ENCODE peak calls at places on chromosomes 5 and 9, in four cellular contexts. P is ACHN, N is HEK293T, M is NAMALWA. I is an unnamed sample.

GRCh38 chr5:113336975-113337374 is 97.8 kb downstream of the TSSK1B start:
- DNase-seq in P (peak), N (peak), M (peak), I (peak)

GRCh38 chr9:37529111-37529510 is 43.4 kb downstream of the POLR1E start:
- DNase-seq in P (no peak), N (no peak), M (no peak), I (no peak)

GRCh38 chr9:89676281-89676680 is 71.5 kb downstream of the GADD45G start:
- DNase-seq in P (no peak), N (no peak), M (no peak), I (no peak)

GRCh38 chr5:149114403-149115312 is 26.6 kb upstream of the ABLIM3 start:
- DNase-seq in P (peak), N (peak), M (peak), I (peak)

GRCh38 chr5:79235222-79235577 is 731 bp upstream of the JMY start:
- DNase-seq in P (peak), N (no peak), M (peak), I (peak)

GRCh38 chr5:54659651-54660050 is 142.1 kb downstream of the SNX18 start:
- DNase-seq in P (no peak), N (no peak), M (no peak), I (peak)

GRCh38 chr5:112995764-112996618 is 19.4 kb downstream of the DCP2 start:
- DNase-seq in P (peak), N (peak), M (peak), I (peak)

GRCh38 chr5:135832263-135832555 is 2.3 kb upstream of the SLC25A48 start:
- DNase-seq in P (no peak), N (no peak), M (no peak), I (no peak)

GRCh38 chr9:36149197-36149596 is 12.7 kb downstream of the GLIPR2 start:
- DNase-seq in P (peak), N (no peak), M (no peak), I (peak)

I was measured in cardiac fibroblast.